ENCODE peak calls at places on chromosomes 13 and 19, in five cellular contexts. One of them, this sample, is unnamed.

GRCh38 chr13:91296011-91296410 is 51.5 kb upstream of the MIR17HG start:
- DNase-seq in adrenal gland: no peak
- DNase-seq in neural progenitor cell: no peak
- DNase-seq in A549: no peak
- DNase-seq in GM06990: no peak
- DNase-seq in this sample: no peak

GRCh38 chr13:42333613-42334328 is 61.8 kb downstream of the AKAP11 start:
- DNase-seq in adrenal gland: no peak
- DNase-seq in neural progenitor cell: peak; percentile 62
- DNase-seq in A549: peak; percentile 3
- DNase-seq in GM06990: peak; percentile 69
- DNase-seq in this sample: no peak

GRCh38 chr13:57787058-57787791 is 155.7 kb downstream of the PCDH17 start:
- DNase-seq in adrenal gland: no peak
- DNase-seq in neural progenitor cell: peak; percentile 74
- DNase-seq in A549: no peak
- DNase-seq in GM06990: no peak
- DNase-seq in this sample: no peak

GRCh38 chr19:39390460-39390758 is 497 bp downstream of the PAF1 start:
- DNase-seq in adrenal gland: peak; percentile 68
- DNase-seq in neural progenitor cell: no peak
- DNase-seq in A549: peak; percentile 96
- DNase-seq in GM06990: no peak
- DNase-seq in this sample: no peak

GRCh38 chr19:56718231-56718630 is 46.7 kb upstream of the ZNF835 start:
- DNase-seq in adrenal gland: no peak
- DNase-seq in neural progenitor cell: no peak
- DNase-seq in A549: no peak
- DNase-seq in GM06990: no peak
- DNase-seq in this sample: no peak

GRCh38 chr19:3330047-3330446 is 36.3 kb upstream of the NFIC start:
- DNase-seq in adrenal gland: no peak
- DNase-seq in neural progenitor cell: no peak
- DNase-seq in A549: no peak
- DNase-seq in GM06990: no peak
- DNase-seq in this sample: no peak

GRCh38 chr19:1936430-1936829 is 4.5 kb upstream of the CSNK1G2 start:
- DNase-seq in adrenal gland: no peak
- DNase-seq in neural progenitor cell: no peak
- DNase-seq in A549: no peak
- DNase-seq in GM06990: no peak
- DNase-seq in this sample: no peak

GRCh38 chr13:37026778-37027177 is 26.2 kb downstream of the EXOSC8 start:
- DNase-seq in adrenal gland: no peak
- DNase-seq in neural progenitor cell: no peak
- DNase-seq in A549: no peak
- DNase-seq in GM06990: no peak
- DNase-seq in this sample: no peak

GRCh38 chr13:113882266-113882627 is 18.4 kb upstream of the GAS6 start:
- DNase-seq in adrenal gland: peak; percentile 70
- DNase-seq in neural progenitor cell: no peak
- DNase-seq in A549: no peak
- DNase-seq in GM06990: no peak
- DNase-seq in this sample: no peak

GRCh38 chr19:7926021-7926726 is at the start of gene CTXN1:
- DNase-seq in adrenal gland: peak; percentile 90
- DNase-seq in neural progenitor cell: peak; percentile 91
- DNase-seq in A549: peak; percentile 40
- DNase-seq in GM06990: peak; percentile 56
- DNase-seq in this sample: no peak

GRCh38 chr19:31289976-31290375 is 59.3 kb downstream of the TSHZ3 start:
- DNase-seq in adrenal gland: no peak
- DNase-seq in neural progenitor cell: no peak
- DNase-seq in A549: no peak
- DNase-seq in GM06990: no peak
- DNase-seq in this sample: no peak

GRCh38 chr19:11373885-11374448 is 499 bp upstream of the SWSAP1 start:
- DNase-seq in adrenal gland: no peak
- DNase-seq in neural progenitor cell: no peak
- DNase-seq in A549: no peak
- DNase-seq in GM06990: no peak
- DNase-seq in this sample: no peak

GRCh38 chr13:90118467-90119071 is 1228.9 kb upstream of the MIR17HG start:
- DNase-seq in adrenal gland: no peak
- DNase-seq in neural progenitor cell: no peak
- DNase-seq in A549: no peak
- DNase-seq in GM06990: no peak
- DNase-seq in this sample: no peak

GRCh38 chr19:41323430-41324125 is 13.6 kb downstream of the CCDC97 start:
- DNase-seq in adrenal gland: peak; percentile 79
- DNase-seq in neural progenitor cell: no peak
- DNase-seq in A549: peak; percentile 93
- DNase-seq in GM06990: no peak
- DNase-seq in this sample: peak; percentile 86

GRCh38 chr19:6532244-6532999 is 1.6 kb downstream of the TNFSF9 start:
- DNase-seq in adrenal gland: no peak
- DNase-seq in neural progenitor cell: no peak
- DNase-seq in A549: no peak
- DNase-seq in GM06990: peak; percentile 85
- DNase-seq in this sample: no peak

GRCh38 chr13:33445476-33445875 is 159.9 kb upstream of the STARD13 start:
- DNase-seq in adrenal gland: no peak
- DNase-seq in neural progenitor cell: no peak
- DNase-seq in A549: no peak
- DNase-seq in GM06990: no peak
- DNase-seq in this sample: no peak

GRCh38 chr13:36913463-36913862 is 6.6 kb downstream of the SMAD9 start:
- DNase-seq in adrenal gland: no peak
- DNase-seq in neural progenitor cell: no peak
- DNase-seq in A549: no peak
- DNase-seq in GM06990: no peak
- DNase-seq in this sample: no peak

GRCh38 chr13:50914848-50915247 is 5.3 kb downstream of the RNASEH2B start:
- DNase-seq in adrenal gland: no peak
- DNase-seq in neural progenitor cell: no peak
- DNase-seq in A549: no peak
- DNase-seq in GM06990: peak; percentile 22
- DNase-seq in this sample: no peak

GRCh38 chr19:3276341-3276799 is 51.9 kb downstream of the CELF5 start:
- DNase-seq in adrenal gland: no peak
- DNase-seq in neural progenitor cell: peak; percentile 90
- DNase-seq in A549: peak; percentile 58
- DNase-seq in GM06990: no peak
- DNase-seq in this sample: no peak

GRCh38 chr13:51425410-51426042 is 27.3 kb downstream of the INTS6 start:
- DNase-seq in adrenal gland: no peak
- DNase-seq in neural progenitor cell: no peak
- DNase-seq in A549: no peak
- DNase-seq in GM06990: no peak
- DNase-seq in this sample: peak; percentile 10

GRCh38 chr19:681638-682037 is 5.4 kb downstream of the FSTL3 start:
- DNase-seq in adrenal gland: no peak
- DNase-seq in neural progenitor cell: no peak
- DNase-seq in A549: no peak
- DNase-seq in GM06990: no peak
- DNase-seq in this sample: no peak

GRCh38 chr19:48681127-48681470 is 8.3 kb upstream of the NTN5 start:
- DNase-seq in adrenal gland: no peak
- DNase-seq in neural progenitor cell: no peak
- DNase-seq in A549: no peak
- DNase-seq in GM06990: no peak
- DNase-seq in this sample: no peak

GRCh38 chr19:48685583-48685982 is 10.2 kb upstream of the FUT2 start:
- DNase-seq in adrenal gland: no peak
- DNase-seq in neural progenitor cell: no peak
- DNase-seq in A549: no peak
- DNase-seq in GM06990: no peak
- DNase-seq in this sample: no peak

GRCh38 chr19:48686103-48686502 is 9.7 kb upstream of the FUT2 start:
- DNase-seq in adrenal gland: no peak
- DNase-seq in neural progenitor cell: no peak
- DNase-seq in A549: no peak
- DNase-seq in GM06990: no peak
- DNase-seq in this sample: no peak

GRCh38 chr19:48680436-48681126 is 7.8 kb upstream of the NTN5 start:
- DNase-seq in adrenal gland: no peak
- DNase-seq in neural progenitor cell: no peak
- DNase-seq in A549: no peak
- DNase-seq in GM06990: no peak
- DNase-seq in this sample: no peak

GRCh38 chr19:48683349-48683748 is 10.5 kb upstream of the NTN5 start:
- DNase-seq in adrenal gland: no peak
- DNase-seq in neural progenitor cell: no peak
- DNase-seq in A549: no peak
- DNase-seq in GM06990: no peak
- DNase-seq in this sample: no peak
- H3K4me3 ChIP-seq in adrenal gland: no peak overlapping the region
- H3K4me3 ChIP-seq in neural progenitor cell: no peak overlapping the region
- H3K4me3 ChIP-seq in A549: no peak overlapping the region
- H3K4me3 ChIP-seq in GM06990: no peak overlapping the region
- H3K4me3 ChIP-seq in this sample: peak overlapping the region; percentile 13

GRCh38 chr13:99970761-99971575 is 599 bp downstream of the ZIC5 start:
- DNase-seq in adrenal gland: no peak
- DNase-seq in neural progenitor cell: peak; percentile 87
- DNase-seq in A549: no peak
- DNase-seq in GM06990: no peak
- DNase-seq in this sample: no peak
- H3K4me3 ChIP-seq in adrenal gland: no peak overlapping the region
- H3K4me3 ChIP-seq in neural progenitor cell: peak overlapping the region; percentile 96
- H3K4me3 ChIP-seq in A549: peak overlapping the region; percentile 95
- H3K4me3 ChIP-seq in GM06990: no peak overlapping the region
- H3K4me3 ChIP-seq in this sample: no peak overlapping the region

GRCh38 chr13:53398051-53398450 is 369.4 kb downstream of the OLFM4 start:
- DNase-seq in adrenal gland: no peak
- DNase-seq in neural progenitor cell: no peak
- DNase-seq in A549: no peak
- DNase-seq in GM06990: no peak
- DNase-seq in this sample: no peak
- H3K4me3 ChIP-seq in adrenal gland: no peak overlapping the region
- H3K4me3 ChIP-seq in neural progenitor cell: no peak overlapping the region
- H3K4me3 ChIP-seq in A549: no peak overlapping the region
- H3K4me3 ChIP-seq in GM06990: no peak overlapping the region
- H3K4me3 ChIP-seq in this sample: no peak overlapping the region

DNA sequence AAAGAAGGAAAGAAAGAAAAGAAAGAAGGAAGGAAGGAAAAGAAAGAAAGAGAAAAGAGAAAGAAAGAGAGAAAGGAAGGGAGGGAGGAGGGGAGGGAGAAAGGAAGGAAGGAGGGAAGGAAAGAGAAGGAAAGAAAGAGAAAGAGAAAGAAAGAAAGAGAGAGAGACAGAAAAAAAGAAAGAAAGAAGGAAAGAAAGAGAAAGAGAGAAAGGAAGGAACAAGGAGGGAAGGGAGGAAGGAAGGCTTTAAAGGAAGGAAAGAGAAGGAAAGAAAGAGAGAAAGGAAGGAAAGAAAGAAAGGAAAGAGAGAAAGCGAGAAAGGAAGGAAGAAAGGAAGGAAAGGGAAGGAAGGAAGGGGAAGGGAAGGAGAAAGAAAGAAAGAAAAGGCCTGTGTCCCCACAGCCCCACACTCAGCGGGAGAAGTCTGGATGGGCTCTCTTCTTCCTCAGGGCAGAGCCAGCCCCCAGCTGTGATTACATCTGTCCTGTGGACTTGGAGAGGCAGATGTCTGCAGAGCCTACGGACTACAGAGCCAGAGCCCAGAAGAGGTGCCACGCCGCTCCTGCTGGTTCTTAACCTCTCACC is 9.6 kb downstream of the PTPRH start:
- DNase-seq in adrenal gland: no peak
- DNase-seq in neural progenitor cell: no peak
- DNase-seq in A549: no peak
- DNase-seq in GM06990: no peak
- DNase-seq in this sample: no peak
- H3K4me3 ChIP-seq in adrenal gland: no peak overlapping the region
- H3K4me3 ChIP-seq in neural progenitor cell: no peak overlapping the region
- H3K4me3 ChIP-seq in A549: no peak overlapping the region
- H3K4me3 ChIP-seq in GM06990: no peak overlapping the region
- H3K4me3 ChIP-seq in this sample: no peak overlapping the region

DNA sequence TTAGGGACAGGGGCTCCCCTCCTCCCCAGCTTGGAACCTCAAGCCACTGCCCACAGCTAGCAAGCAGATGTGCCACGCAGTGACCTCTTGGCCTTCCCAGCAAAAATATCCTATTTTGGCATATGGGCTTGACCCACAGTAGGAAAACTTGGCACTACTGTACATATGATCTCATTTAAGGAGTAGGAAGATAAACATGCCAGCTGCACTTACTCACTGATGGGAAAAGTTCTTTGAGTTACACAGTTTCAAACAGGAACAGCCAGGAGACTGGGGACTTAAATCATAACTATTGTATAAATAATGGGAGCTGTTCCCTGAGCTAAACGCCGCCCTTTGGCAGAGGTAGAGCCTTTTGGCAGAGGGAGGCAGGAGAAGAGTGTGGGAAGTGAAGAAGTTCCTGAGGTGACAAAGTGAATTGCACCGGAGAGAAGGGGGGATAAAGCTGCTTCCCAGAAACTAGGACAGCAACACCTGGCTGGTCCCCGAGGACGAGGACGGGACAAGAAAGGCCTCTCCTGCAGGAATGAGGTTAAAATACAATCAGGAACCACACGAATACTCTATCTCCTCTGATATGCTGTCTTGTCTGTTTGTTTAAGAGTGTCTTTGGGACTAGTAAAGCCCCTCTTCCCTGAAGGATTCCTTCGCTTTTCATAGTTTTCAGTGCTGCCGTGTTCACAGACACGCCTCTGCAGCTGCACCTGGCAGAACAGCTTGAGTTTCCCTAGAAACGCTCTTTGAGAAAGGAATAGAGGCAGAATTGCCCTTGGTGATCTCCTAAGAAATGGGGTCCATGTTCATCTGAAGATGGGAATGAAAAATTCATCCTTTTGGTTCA is 5.9 kb downstream of the SACS start:
- DNase-seq in adrenal gland: peak; percentile 25
- DNase-seq in neural progenitor cell: no peak
- DNase-seq in A549: peak; percentile 26
- DNase-seq in GM06990: no peak
- DNase-seq in this sample: peak; percentile 79
- H3K4me3 ChIP-seq in adrenal gland: no peak overlapping the region
- H3K4me3 ChIP-seq in neural progenitor cell: no peak overlapping the region
- H3K4me3 ChIP-seq in A549: peak overlapping the region; percentile 16
- H3K4me3 ChIP-seq in GM06990: no peak overlapping the region
- H3K4me3 ChIP-seq in this sample: peak overlapping the region; percentile 39

DNA sequence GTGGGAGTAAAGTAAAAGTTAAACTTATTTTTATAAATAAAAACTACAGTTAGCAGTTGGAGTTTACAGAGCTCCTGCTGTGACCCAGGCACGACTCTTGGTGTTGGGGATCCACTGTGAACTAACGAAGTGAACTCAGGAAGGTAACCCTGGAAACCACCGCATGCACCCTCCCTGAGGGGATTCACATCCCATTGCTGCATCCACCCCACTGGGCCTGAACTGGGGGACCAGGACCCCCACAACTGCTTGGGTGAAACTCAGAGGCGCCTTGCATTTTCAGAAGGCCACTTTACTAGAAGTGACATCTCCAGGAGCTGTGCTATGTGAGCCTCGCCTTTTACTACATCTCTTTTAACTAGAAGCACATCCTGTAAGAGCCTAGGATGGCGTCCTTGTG is 166.4 kb downstream of the TEX29 start:
- DNase-seq in adrenal gland: no peak
- DNase-seq in neural progenitor cell: no peak
- DNase-seq in A549: no peak
- DNase-seq in GM06990: no peak
- DNase-seq in this sample: no peak
- H3K4me3 ChIP-seq in adrenal gland: no peak overlapping the region
- H3K4me3 ChIP-seq in neural progenitor cell: no peak overlapping the region
- H3K4me3 ChIP-seq in A549: no peak overlapping the region
- H3K4me3 ChIP-seq in GM06990: no peak overlapping the region
- H3K4me3 ChIP-seq in this sample: no peak overlapping the region